ENCODE peak calls at places on chromosomes 1 and 21, in seven cellular contexts. F is ureter; M is cardiac septum; K is LoVo; B is choroid plexus epithelial cell; I is ELF-1; X is effector memory CD8-positive, alpha-beta T cell. T is an unnamed sample.

GRCh38 chr21:16418211-16418610 is 688.4 kb downstream of the USP25 start:
- DNase-seq in M (no peak), F (no peak), X (no peak), K (no peak), I (no peak), B (peak), T (no peak)

GRCh38 chr1:95233321-95233736 is 681 bp upstream of the RWDD3 start:
- DNase-seq in K (no peak), X (no peak), F (no peak), I (no peak), B (peak), M (peak), T (no peak)

GRCh38 chr1:244302889-244303609 is 148.7 kb downstream of the ADSS2 start:
- DNase-seq in I (peak), B (peak), K (peak), X (no peak), M (no peak), F (no peak), T (no peak)

GRCh38 chr1:183414365-183414764 is 3.8 kb downstream of the NMNAT2 start:
- DNase-seq in K (no peak), M (no peak), X (no peak), I (no peak), B (no peak), F (no peak), T (no peak)

GRCh38 chr1:6110326-6110725 is 64.6 kb downstream of the KCNAB2 start:
- DNase-seq in M (no peak), B (no peak), F (no peak), K (no peak), I (no peak), X (no peak), T (no peak)

GRCh38 chr1:205648212-205648910 is 16.6 kb upstream of the ELK4 start:
- DNase-seq in K (no peak), B (peak), X (no peak), I (peak), F (no peak), M (peak), T (no peak)

GRCh38 chr1:185438936-185439335 is 121.9 kb upstream of the IVNS1ABP start:
- DNase-seq in M (no peak), B (peak), F (no peak), I (no peak), X (no peak), K (no peak), T (no peak)

GRCh38 chr1:20590313-20590777 is 1.4 kb downstream of the CDA start:
- DNase-seq in I (no peak), F (no peak), B (peak), M (peak), K (no peak), X (no peak), T (no peak)

GRCh38 chr1:180486092-180486491 is 16.3 kb downstream of the ACBD6 start:
- DNase-seq in K (no peak), I (no peak), M (no peak), X (no peak), B (no peak), F (no peak), T (no peak)

GRCh38 chr1:180787628-180788307 is 124.9 kb upstream of the KIAA1614 start:
- DNase-seq in M (no peak), X (no peak), F (no peak), K (no peak), I (no peak), B (no peak), T (no peak)

GRCh38 chr1:93567255-93567918 is 114.2 kb downstream of the BCAR3 start:
- DNase-seq in M (peak), X (no peak), K (no peak), I (peak), B (peak), F (peak), T (no peak)

GRCh38 chr1:198157847-198158765 is 1.3 kb downstream of the NEK7 start:
- DNase-seq in B (peak), X (no peak), I (no peak), M (no peak), F (no peak), K (no peak), T (no peak)

T was measured in B cell.